ENCODE peak calls at places on chromosomes 1 and 21, in ten cellular contexts. L is activated naive CD8-positive, alpha-beta T cell treated with anti-CD3 and anti-CD28 coated beads for 36 hours; V is stimulated activated naive CD4-positive, alpha-beta T cell treated with Interleukin-2 at 50 U/mL for 16 hours; Z is tibial nerve; K is adrenal gland; B is cardiac muscle cell; F is KBM-7; M is stimulated activated CD8-positive, alpha-beta memory T cell treated with anti-CD3 and anti-CD28 coated beads, Interleukin-12 subunit alpha, Interleukin-12 subunit beta, amount 100 ng/mL, for 1 hour; Q is G401; C is heart left ventricle. S is an unnamed sample.

GRCh38 chr1:181135815-181136737 is 47.6 kb downstream of the IER5 start:
- DNase-seq in L (no peak), V (no peak), Z (no peak), K (no peak), B (no peak), F (peak), M (no peak), Q (no peak), C (no peak), S (no peak)

GRCh38 chr1:41752514-41753170 is 166.1 kb downstream of the HIVEP3 start:
- DNase-seq in L (no peak), V (no peak), Z (no peak), K (no peak), B (no peak), F (no peak), M (no peak), Q (no peak), C (no peak), S (no peak)

GRCh38 chr1:61448934-61449368 is 276.0 kb downstream of the TM2D1 start:
- DNase-seq in L (no peak), V (no peak), Z (peak), K (peak), B (no peak), F (no peak), M (no peak), Q (no peak), C (peak), S (no peak)

GRCh38 chr1:44024903-44025525 is 6.2 kb downstream of the SLC6A9 start:
- DNase-seq in L (no peak), V (no peak), Z (no peak), K (no peak), B (no peak), F (no peak), M (no peak), Q (no peak), C (no peak), S (no peak)

GRCh38 chr21:44850905-44851657 is 22.4 kb downstream of the PTTG1IP start:
- DNase-seq in L (no peak), V (no peak), Z (no peak), K (peak), B (no peak), F (no peak), M (no peak), Q (no peak), C (no peak), S (no peak)

GRCh38 chr1:67898033-67898726 is 64.9 kb upstream of the GNG12 start:
- DNase-seq in L (no peak), V (no peak), Z (no peak), K (no peak), B (no peak), F (no peak), M (no peak), Q (no peak), C (no peak), S (no peak)

GRCh38 chr1:97050501-97050900 is 328.9 kb downstream of the PTBP2 start:
- DNase-seq in L (no peak), V (no peak), Z (no peak), K (no peak), B (peak), F (no peak), M (no peak), Q (no peak), C (no peak), S (no peak)

GRCh38 chr1:28516518-28516956 is 10.7 kb downstream of the RCC1 start:
- DNase-seq in L (no peak), V (no peak), Z (no peak), K (no peak), B (no peak), F (peak), M (no peak), Q (no peak), C (no peak), S (no peak)

GRCh38 chr1:153548722-153549695 is at the start of gene S100A3:
- DNase-seq in L (no peak), V (no peak), Z (peak), K (peak), B (no peak), F (no peak), M (no peak), Q (no peak), C (peak), S (no peak)

GRCh38 chr1:180026556-180026955 is 71.9 kb downstream of the CEP350 start:
- DNase-seq in L (no peak), V (no peak), Z (no peak), K (no peak), B (no peak), F (no peak), M (no peak), Q (no peak), C (no peak), S (no peak)

GRCh38 chr1:88800382-88801051 is 90.8 kb downstream of the GTF2B start:
- DNase-seq in L (peak), V (peak), Z (peak), K (peak), B (no peak), F (peak), M (peak), Q (peak), C (no peak), S (peak)

GRCh38 chr1:111491070-111491469 is 12.4 kb downstream of the ADORA3 start:
- DNase-seq in L (no peak), V (no peak), Z (no peak), K (no peak), B (no peak), F (peak), M (no peak), Q (no peak), C (no peak), S (no peak)